ENCODE peak calls at places on chromosomes 13 and 19, in seven cellular contexts. U is prostate gland, N is transverse colon, M is H1, A is breast epithelium, V is HCT116, L is sigmoid colon. X is an unnamed sample.

GRCh38 chr13:44921931-44922758 is 67.1 kb downstream of the NUFIP1 start:
- DNase-seq in N (peak; percentile 31), U (peak; percentile 93), A (peak; percentile 63), L (peak; percentile 79), V (peak; percentile 29), M (no peak), X (peak; percentile 92)

GRCh38 chr19:58476498-58477015 is 405 bp downstream of the ZNF446 start:
- DNase-seq in N (no peak), A (no peak), U (no peak), V (no peak), L (no peak), M (no peak), X (no peak)

GRCh38 chr13:75353786-75354193 is 128.2 kb downstream of the TBC1D4 start:
- DNase-seq in U (no peak), N (no peak), L (no peak), A (no peak), M (no peak), V (no peak), X (no peak)

GRCh38 chr19:35673121-35673804 is 6.9 kb downstream of the UPK1A start:
- DNase-seq in A (no peak), L (peak; percentile 64), M (peak; percentile 21), U (no peak), N (peak; percentile 35), V (peak; percentile 53), X (no peak)

GRCh38 chr13:110274687-110275086 is 32.3 kb downstream of the COL4A1 start:
- DNase-seq in A (no peak), U (no peak), M (no peak), V (no peak), N (no peak), L (peak; percentile 65), X (peak; percentile 86)

GRCh38 chr19:18000981-18001836 is 6.8 kb upstream of the ARRDC2 start:
- DNase-seq in A (peak; percentile 89), L (peak; percentile 96), M (no peak), V (peak; percentile 81), N (peak; percentile 95), U (peak; percentile 93), X (peak; percentile 97)

GRCh38 chr13:48449656-48450055 is 36.7 kb upstream of the LPAR6 start:
- DNase-seq in N (no peak), U (no peak), M (no peak), A (no peak), L (no peak), V (no peak), X (no peak)

GRCh38 chr13:48908381-48909087 is 67.2 kb upstream of the FNDC3A start:
- DNase-seq in M (no peak), U (no peak), N (no peak), A (no peak), L (no peak), V (no peak), X (no peak)

GRCh38 chr19:35554076-35554475 is 8.7 kb downstream of the TMEM147 start:
- DNase-seq in M (no peak), N (no peak), V (no peak), A (no peak), U (no peak), L (no peak), X (no peak)

GRCh38 chr13:20686863-20687579 is 16.5 kb upstream of the IL17D start:
- DNase-seq in N (no peak), M (no peak), A (no peak), U (no peak), V (no peak), L (no peak), X (no peak)

GRCh38 chr13:33799950-33800592 is 17.9 kb upstream of the RFC3 start:
- DNase-seq in M (no peak), U (no peak), N (no peak), V (peak; percentile 12), L (no peak), A (no peak), X (no peak)

GRCh38 chr19:15154002-15154612 is 46.7 kb downstream of the NOTCH3 start:
- DNase-seq in U (no peak), L (peak; percentile 17), A (no peak), N (peak; percentile 38), M (no peak), V (peak; percentile 37), X (no peak)

GRCh38 chr13:46994492-46994891 is 97.6 kb upstream of the HTR2A start:
- DNase-seq in N (no peak), U (no peak), A (no peak), M (no peak), L (no peak), V (no peak), X (no peak)

GRCh38 chr19:54153731-54154326 is 5.7 kb downstream of the LENG1 start:
- DNase-seq in U (no peak), M (no peak), V (no peak), A (no peak), L (no peak), N (peak; percentile 7), X (no peak)

GRCh38 chr19:13669780-13670355 is 94.5 kb upstream of the MRI1 start:
- DNase-seq in A (no peak), L (no peak), N (no peak), U (no peak), M (no peak), V (no peak), X (no peak)

GRCh38 chr13:48654511-48654910 is 782 bp downstream of the CYSLTR2 start:
- DNase-seq in U (no peak), N (no peak), L (no peak), A (no peak), V (no peak), M (no peak), X (no peak)

GRCh38 chr19:36215276-36216171 is 618 bp downstream of the ZNF146 start:
- DNase-seq in V (no peak), N (peak; percentile 9), A (no peak), U (no peak), M (no peak), L (no peak), X (no peak)

GRCh38 chr13:44231786-44232516 is 141.7 kb upstream of the SERP2 start:
- DNase-seq in M (peak; percentile 80), L (peak; percentile 82), A (peak; percentile 83), V (peak; percentile 97), N (peak; percentile 76), U (peak; percentile 95), X (no peak)

GRCh38 chr19:6088677-6089063 is 21.6 kb downstream of the RFX2 start:
- DNase-seq in A (no peak), V (no peak), N (no peak), L (no peak), M (no peak), U (no peak), X (no peak)

GRCh38 chr13:87324558-87324957 is 346.6 kb upstream of the SLITRK5 start:
- DNase-seq in U (no peak), M (no peak), N (no peak), V (no peak), A (no peak), L (no peak), X (no peak)
- TF ChIP-seq POLR2A in U (no peak), M (no peak), N (no peak), V (no peak), A (no peak), L (no peak), X (no peak)

DNA sequence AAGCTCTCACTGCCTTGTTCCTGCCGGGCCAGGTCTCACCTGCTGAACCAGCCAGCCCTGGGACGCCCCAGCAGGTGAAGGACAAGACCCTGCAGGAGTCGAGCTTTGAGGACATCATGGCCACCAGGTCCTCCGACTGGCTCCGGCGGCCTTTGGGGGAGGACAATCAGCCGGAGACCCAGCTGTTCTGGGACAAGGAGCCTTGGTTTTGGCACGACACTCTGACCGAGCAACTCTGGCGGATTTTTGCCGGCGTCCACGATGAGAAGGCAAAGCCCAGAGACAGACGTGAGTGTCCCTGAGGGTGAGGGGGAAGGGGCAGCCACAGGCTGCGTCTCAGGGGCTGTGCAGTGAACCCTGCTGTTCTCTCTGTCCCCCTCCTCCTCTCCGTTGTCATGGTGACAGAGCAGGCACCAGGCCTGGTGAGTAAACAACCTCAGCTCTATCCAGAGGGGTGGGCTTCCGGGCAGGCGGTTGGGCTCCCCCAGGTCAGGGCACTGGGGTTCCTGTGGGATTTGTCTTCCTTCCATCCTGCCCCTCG is 9.7 kb downstream of the TLE6 start:
- DNase-seq in U (no peak), L (no peak), M (no peak), V (no peak), A (no peak), N (no peak), X (no peak)
- H3K4me3 ChIP-seq in U (no peak overlapping the region), L (no peak overlapping the region), M (no peak overlapping the region), V (no peak overlapping the region), A (no peak overlapping the region), N (no peak overlapping the region), X (no peak overlapping the region)

DNA sequence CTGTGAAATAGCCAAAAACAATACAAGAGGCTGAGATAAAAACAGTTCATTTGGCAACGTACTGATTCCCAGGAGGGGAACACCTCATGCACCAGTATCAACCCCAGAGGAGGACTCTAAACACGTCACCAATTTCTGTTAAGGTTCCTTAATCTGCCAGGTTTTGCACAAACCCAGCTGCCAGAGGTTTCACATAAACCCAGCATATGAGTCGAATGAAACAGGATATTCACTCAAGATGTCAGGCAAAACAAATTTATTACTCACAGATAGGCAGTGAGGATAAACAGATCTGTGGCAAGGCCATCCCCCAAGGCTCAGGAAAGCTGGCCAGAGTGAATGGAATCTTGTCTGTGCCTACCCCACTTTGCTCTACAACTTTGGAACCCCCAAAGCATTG is 210.9 kb downstream of the GPC5 start:
- DNase-seq in A (no peak), U (no peak), L (no peak), N (no peak), V (no peak), M (no peak), X (no peak)
- TF ChIP-seq POLR2AphosphoS5 in A (no peak), U (no peak), L (no peak), N (no peak), V (no peak), M (no peak), X (no peak)

GRCh38 chr19:21505459-21506393 is at the start of gene ZNF429:
- DNase-seq in M (peak; percentile 85), V (no peak), A (peak; percentile 93), N (peak; percentile 94), L (peak; percentile 96), U (peak; percentile 93), X (peak; percentile 98)
- TF ChIP-seq POLR2A in M (peak; percentile 83), V (no peak), A (peak; percentile 70), N (peak; percentile 70), L (peak; percentile 82), U (peak; percentile 63), X (peak; percentile 52)

DNA sequence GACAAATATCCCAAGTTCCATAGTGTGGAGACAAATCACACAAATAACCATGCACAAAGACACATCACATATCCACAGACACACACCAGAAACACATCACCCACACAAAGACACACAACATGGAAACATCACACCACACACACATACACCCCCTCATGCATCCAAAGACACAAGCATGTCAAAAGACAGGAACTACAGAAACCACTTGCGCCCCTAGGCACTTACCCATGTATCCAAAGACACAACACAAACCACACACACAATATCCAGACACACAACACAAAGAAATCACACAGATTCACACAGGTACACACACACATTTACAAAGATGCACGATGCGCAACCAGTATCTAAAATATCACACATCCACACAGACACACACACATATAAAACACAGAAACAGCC is 901 bp downstream of the DPF1 start:
- DNase-seq in N (no peak), M (no peak), U (no peak), L (no peak), V (no peak), A (no peak), X (no peak)
- H3K4me3 ChIP-seq in N (no peak overlapping the region), M (no peak overlapping the region), U (no peak overlapping the region), L (no peak overlapping the region), V (peak overlapping the region; percentile 62), A (no peak overlapping the region), X (no peak overlapping the region)

GRCh38 chr19:46624958-46625661 is at the start of gene PTGIR:
- DNase-seq in A (no peak), M (no peak), N (peak; percentile 52), V (no peak), U (no peak), L (peak; percentile 94), X (peak; percentile 95)
- TF ChIP-seq POLR2AphosphoS5 in A (peak; percentile 32), M (no peak), N (no peak), V (no peak), U (no peak), L (peak; percentile 37), X (peak; percentile 15)